ENCODE peak calls at places on chromosomes 7 and 10, in seven cellular contexts. One of them, this sample, is unnamed.

GRCh38 chr10:100878291-100878910 is 34.4 kb upstream of the SLF2 start:
- DNase-seq in RWPE1: peak; percentile 90
- DNase-seq in activated CD4-positive, alpha-beta T cell treated with anti-CD3 and anti-CD28 coated beads for 48 hours: peak; percentile 55
- DNase-seq in activated CD8-positive, alpha-beta memory T cell treated with anti-CD3 and anti-CD28 coated beads for 24 hours: no peak
- DNase-seq in occipital lobe: peak; percentile 26
- DNase-seq in iris pigment epithelial cell: peak; percentile 72
- DNase-seq in heart right ventricle: peak; percentile 35
- DNase-seq in this sample: no peak

GRCh38 chr10:12719365-12719764 is 282.1 kb downstream of the CCDC3 start:
- DNase-seq in iris pigment epithelial cell: peak; percentile 53
- DNase-seq in activated CD8-positive, alpha-beta memory T cell treated with anti-CD3 and anti-CD28 coated beads for 24 hours: no peak
- DNase-seq in heart right ventricle: no peak
- DNase-seq in RWPE1: peak; percentile 27
- DNase-seq in occipital lobe: no peak
- DNase-seq in activated CD4-positive, alpha-beta T cell treated with anti-CD3 and anti-CD28 coated beads for 48 hours: peak; percentile 45
- DNase-seq in this sample: no peak

GRCh38 chr7:28315565-28316420 is 96.5 kb upstream of the CREB5 start:
- DNase-seq in iris pigment epithelial cell: no peak
- DNase-seq in occipital lobe: no peak
- DNase-seq in RWPE1: peak; percentile 29
- DNase-seq in activated CD8-positive, alpha-beta memory T cell treated with anti-CD3 and anti-CD28 coated beads for 24 hours: no peak
- DNase-seq in activated CD4-positive, alpha-beta T cell treated with anti-CD3 and anti-CD28 coated beads for 48 hours: no peak
- DNase-seq in heart right ventricle: no peak
- DNase-seq in this sample: no peak

GRCh38 chr7:47343056-47343455 is 238.9 kb downstream of the TNS3 start:
- DNase-seq in activated CD8-positive, alpha-beta memory T cell treated with anti-CD3 and anti-CD28 coated beads for 24 hours: no peak
- DNase-seq in RWPE1: no peak
- DNase-seq in occipital lobe: no peak
- DNase-seq in heart right ventricle: no peak
- DNase-seq in activated CD4-positive, alpha-beta T cell treated with anti-CD3 and anti-CD28 coated beads for 48 hours: no peak
- DNase-seq in iris pigment epithelial cell: no peak
- DNase-seq in this sample: no peak

GRCh38 chr7:88637795-88638194 is 121.7 kb upstream of the ZNF804B start:
- DNase-seq in heart right ventricle: no peak
- DNase-seq in activated CD8-positive, alpha-beta memory T cell treated with anti-CD3 and anti-CD28 coated beads for 24 hours: no peak
- DNase-seq in activated CD4-positive, alpha-beta T cell treated with anti-CD3 and anti-CD28 coated beads for 48 hours: no peak
- DNase-seq in iris pigment epithelial cell: no peak
- DNase-seq in RWPE1: no peak
- DNase-seq in occipital lobe: no peak
- DNase-seq in this sample: no peak

GRCh38 chr7:27695096-27695495 is 32.4 kb upstream of the HIBADH start:
- DNase-seq in activated CD8-positive, alpha-beta memory T cell treated with anti-CD3 and anti-CD28 coated beads for 24 hours: no peak
- DNase-seq in RWPE1: no peak
- DNase-seq in heart right ventricle: no peak
- DNase-seq in occipital lobe: no peak
- DNase-seq in activated CD4-positive, alpha-beta T cell treated with anti-CD3 and anti-CD28 coated beads for 48 hours: no peak
- DNase-seq in iris pigment epithelial cell: no peak
- DNase-seq in this sample: no peak

GRCh38 chr10:86520871-86521619 is 547 bp downstream of the WAPL start:
- DNase-seq in RWPE1: peak; percentile 70
- DNase-seq in iris pigment epithelial cell: peak; percentile 63
- DNase-seq in activated CD8-positive, alpha-beta memory T cell treated with anti-CD3 and anti-CD28 coated beads for 24 hours: peak; percentile 74
- DNase-seq in heart right ventricle: peak; percentile 47
- DNase-seq in occipital lobe: no peak
- DNase-seq in activated CD4-positive, alpha-beta T cell treated with anti-CD3 and anti-CD28 coated beads for 48 hours: peak; percentile 68
- DNase-seq in this sample: peak; percentile 77

GRCh38 chr7:27611043-27611442 is 51.6 kb downstream of the HIBADH start:
- DNase-seq in activated CD4-positive, alpha-beta T cell treated with anti-CD3 and anti-CD28 coated beads for 48 hours: no peak
- DNase-seq in heart right ventricle: no peak
- DNase-seq in iris pigment epithelial cell: peak; percentile 45
- DNase-seq in occipital lobe: no peak
- DNase-seq in activated CD8-positive, alpha-beta memory T cell treated with anti-CD3 and anti-CD28 coated beads for 24 hours: no peak
- DNase-seq in RWPE1: peak; percentile 48
- DNase-seq in this sample: no peak

GRCh38 chr7:156473476-156474240 is 166.9 kb upstream of the RNF32 start:
- DNase-seq in activated CD8-positive, alpha-beta memory T cell treated with anti-CD3 and anti-CD28 coated beads for 24 hours: no peak
- DNase-seq in RWPE1: peak; percentile 47
- DNase-seq in activated CD4-positive, alpha-beta T cell treated with anti-CD3 and anti-CD28 coated beads for 48 hours: peak; percentile 45
- DNase-seq in occipital lobe: peak; percentile 5
- DNase-seq in iris pigment epithelial cell: peak; percentile 31
- DNase-seq in heart right ventricle: no peak
- DNase-seq in this sample: no peak

GRCh38 chr7:70693300-70693689 is 438.6 kb upstream of the GALNT17 start:
- DNase-seq in activated CD4-positive, alpha-beta T cell treated with anti-CD3 and anti-CD28 coated beads for 48 hours: no peak
- DNase-seq in heart right ventricle: peak; percentile 7
- DNase-seq in RWPE1: no peak
- DNase-seq in occipital lobe: no peak
- DNase-seq in activated CD8-positive, alpha-beta memory T cell treated with anti-CD3 and anti-CD28 coated beads for 24 hours: no peak
- DNase-seq in iris pigment epithelial cell: peak; percentile 20
- DNase-seq in this sample: no peak

GRCh38 chr7:118280319-118281012 is 56.0 kb downstream of the ANKRD7 start:
- DNase-seq in RWPE1: no peak
- DNase-seq in occipital lobe: no peak
- DNase-seq in heart right ventricle: no peak
- DNase-seq in activated CD4-positive, alpha-beta T cell treated with anti-CD3 and anti-CD28 coated beads for 48 hours: no peak
- DNase-seq in activated CD8-positive, alpha-beta memory T cell treated with anti-CD3 and anti-CD28 coated beads for 24 hours: no peak
- DNase-seq in iris pigment epithelial cell: no peak
- DNase-seq in this sample: no peak

GRCh38 chr7:55019691-55020480 is 1.1 kb downstream of the EGFR start:
- DNase-seq in occipital lobe: no peak
- DNase-seq in iris pigment epithelial cell: peak; percentile 25
- DNase-seq in activated CD8-positive, alpha-beta memory T cell treated with anti-CD3 and anti-CD28 coated beads for 24 hours: no peak
- DNase-seq in RWPE1: peak; percentile 45
- DNase-seq in heart right ventricle: no peak
- DNase-seq in activated CD4-positive, alpha-beta T cell treated with anti-CD3 and anti-CD28 coated beads for 48 hours: no peak
- DNase-seq in this sample: peak; percentile 77

GRCh38 chr7:101871351-101871750 is 53.9 kb downstream of the CUX1 start:
- DNase-seq in activated CD8-positive, alpha-beta memory T cell treated with anti-CD3 and anti-CD28 coated beads for 24 hours: no peak
- DNase-seq in RWPE1: no peak
- DNase-seq in occipital lobe: no peak
- DNase-seq in iris pigment epithelial cell: no peak
- DNase-seq in activated CD4-positive, alpha-beta T cell treated with anti-CD3 and anti-CD28 coated beads for 48 hours: no peak
- DNase-seq in heart right ventricle: no peak
- DNase-seq in this sample: no peak

GRCh38 chr7:6399351-6399750 is 48.4 kb downstream of the DAGLB start:
- DNase-seq in activated CD8-positive, alpha-beta memory T cell treated with anti-CD3 and anti-CD28 coated beads for 24 hours: no peak
- DNase-seq in heart right ventricle: no peak
- DNase-seq in occipital lobe: no peak
- DNase-seq in RWPE1: peak; percentile 46
- DNase-seq in iris pigment epithelial cell: no peak
- DNase-seq in activated CD4-positive, alpha-beta T cell treated with anti-CD3 and anti-CD28 coated beads for 48 hours: no peak
- DNase-seq in this sample: no peak

GRCh38 chr10:58998924-58999713 is 177.3 kb upstream of the PHYHIPL start:
- DNase-seq in activated CD4-positive, alpha-beta T cell treated with anti-CD3 and anti-CD28 coated beads for 48 hours: no peak
- DNase-seq in RWPE1: no peak
- DNase-seq in iris pigment epithelial cell: no peak
- DNase-seq in occipital lobe: peak; percentile 71
- DNase-seq in heart right ventricle: peak; percentile 36
- DNase-seq in activated CD8-positive, alpha-beta memory T cell treated with anti-CD3 and anti-CD28 coated beads for 24 hours: no peak
- DNase-seq in this sample: peak; percentile 85

GRCh38 chr10:43619368-43619767 is 13.1 kb downstream of the ZNF485 start:
- DNase-seq in activated CD8-positive, alpha-beta memory T cell treated with anti-CD3 and anti-CD28 coated beads for 24 hours: no peak
- DNase-seq in iris pigment epithelial cell: no peak
- DNase-seq in activated CD4-positive, alpha-beta T cell treated with anti-CD3 and anti-CD28 coated beads for 48 hours: no peak
- DNase-seq in occipital lobe: no peak
- DNase-seq in heart right ventricle: no peak
- DNase-seq in RWPE1: no peak
- DNase-seq in this sample: no peak

GRCh38 chr10:119807960-119808697 is 64.5 kb downstream of the MCMBP start:
- DNase-seq in iris pigment epithelial cell: peak; percentile 92
- DNase-seq in heart right ventricle: no peak
- DNase-seq in occipital lobe: no peak
- DNase-seq in RWPE1: no peak
- DNase-seq in activated CD8-positive, alpha-beta memory T cell treated with anti-CD3 and anti-CD28 coated beads for 24 hours: no peak
- DNase-seq in activated CD4-positive, alpha-beta T cell treated with anti-CD3 and anti-CD28 coated beads for 48 hours: no peak
- DNase-seq in this sample: no peak

GRCh38 chr7:3887071-3887691 is 586.1 kb downstream of the SDK1 start:
- DNase-seq in iris pigment epithelial cell: peak; percentile 36
- DNase-seq in heart right ventricle: no peak
- DNase-seq in activated CD8-positive, alpha-beta memory T cell treated with anti-CD3 and anti-CD28 coated beads for 24 hours: no peak
- DNase-seq in occipital lobe: no peak
- DNase-seq in RWPE1: peak; percentile 27
- DNase-seq in activated CD4-positive, alpha-beta T cell treated with anti-CD3 and anti-CD28 coated beads for 48 hours: no peak
- DNase-seq in this sample: peak; percentile 28

GRCh38 chr10:121481222-121481621 is 117.0 kb downstream of the FGFR2 start:
- DNase-seq in activated CD4-positive, alpha-beta T cell treated with anti-CD3 and anti-CD28 coated beads for 48 hours: no peak
- DNase-seq in iris pigment epithelial cell: no peak
- DNase-seq in occipital lobe: no peak
- DNase-seq in activated CD8-positive, alpha-beta memory T cell treated with anti-CD3 and anti-CD28 coated beads for 24 hours: no peak
- DNase-seq in RWPE1: no peak
- DNase-seq in heart right ventricle: no peak
- DNase-seq in this sample: no peak

GRCh38 chr10:124918906-124919305 is 23.0 kb upstream of the ZRANB1 start:
- DNase-seq in activated CD4-positive, alpha-beta T cell treated with anti-CD3 and anti-CD28 coated beads for 48 hours: no peak
- DNase-seq in RWPE1: no peak
- DNase-seq in iris pigment epithelial cell: peak; percentile 58
- DNase-seq in heart right ventricle: no peak
- DNase-seq in activated CD8-positive, alpha-beta memory T cell treated with anti-CD3 and anti-CD28 coated beads for 24 hours: no peak
- DNase-seq in occipital lobe: no peak
- DNase-seq in this sample: no peak

GRCh38 chr10:132665946-132666732 is 119.8 kb downstream of the NKX6-2 start:
- DNase-seq in RWPE1: peak; percentile 95
- DNase-seq in heart right ventricle: no peak
- DNase-seq in activated CD4-positive, alpha-beta T cell treated with anti-CD3 and anti-CD28 coated beads for 48 hours: peak; percentile 45
- DNase-seq in activated CD8-positive, alpha-beta memory T cell treated with anti-CD3 and anti-CD28 coated beads for 24 hours: no peak
- DNase-seq in iris pigment epithelial cell: peak; percentile 91
- DNase-seq in occipital lobe: no peak
- DNase-seq in this sample: no peak

GRCh38 chr10:73920084-73920483 is 9.2 kb downstream of the PLAU start:
- DNase-seq in RWPE1: peak; percentile 83
- DNase-seq in activated CD4-positive, alpha-beta T cell treated with anti-CD3 and anti-CD28 coated beads for 48 hours: no peak
- DNase-seq in heart right ventricle: peak; percentile 43
- DNase-seq in occipital lobe: no peak
- DNase-seq in activated CD8-positive, alpha-beta memory T cell treated with anti-CD3 and anti-CD28 coated beads for 24 hours: no peak
- DNase-seq in iris pigment epithelial cell: no peak
- DNase-seq in this sample: no peak

GRCh38 chr7:157467496-157468212 is 130.8 kb downstream of the DNAJB6 start:
- DNase-seq in RWPE1: no peak
- DNase-seq in heart right ventricle: no peak
- DNase-seq in activated CD4-positive, alpha-beta T cell treated with anti-CD3 and anti-CD28 coated beads for 48 hours: no peak
- DNase-seq in occipital lobe: no peak
- DNase-seq in iris pigment epithelial cell: no peak
- DNase-seq in activated CD8-positive, alpha-beta memory T cell treated with anti-CD3 and anti-CD28 coated beads for 24 hours: no peak
- DNase-seq in this sample: no peak

GRCh38 chr7:158706273-158706704 is 1.7 kb upstream of the NCAPG2 start:
- DNase-seq in RWPE1: no peak
- DNase-seq in iris pigment epithelial cell: no peak
- DNase-seq in occipital lobe: no peak
- DNase-seq in activated CD4-positive, alpha-beta T cell treated with anti-CD3 and anti-CD28 coated beads for 48 hours: no peak
- DNase-seq in activated CD8-positive, alpha-beta memory T cell treated with anti-CD3 and anti-CD28 coated beads for 24 hours: no peak
- DNase-seq in heart right ventricle: no peak
- DNase-seq in this sample: no peak

GRCh38 chr10:50636576-50636975 is 12.8 kb upstream of the SGMS1 start:
- DNase-seq in RWPE1: no peak
- DNase-seq in activated CD4-positive, alpha-beta T cell treated with anti-CD3 and anti-CD28 coated beads for 48 hours: peak; percentile 45
- DNase-seq in heart right ventricle: no peak
- DNase-seq in iris pigment epithelial cell: no peak
- DNase-seq in activated CD8-positive, alpha-beta memory T cell treated with anti-CD3 and anti-CD28 coated beads for 24 hours: no peak
- DNase-seq in occipital lobe: no peak
- DNase-seq in this sample: no peak

GRCh38 chr10:60937022-60937421 is 7.0 kb downstream of the RHOBTB1 start:
- DNase-seq in occipital lobe: peak; percentile 29
- DNase-seq in heart right ventricle: no peak
- DNase-seq in iris pigment epithelial cell: no peak
- DNase-seq in activated CD4-positive, alpha-beta T cell treated with anti-CD3 and anti-CD28 coated beads for 48 hours: no peak
- DNase-seq in activated CD8-positive, alpha-beta memory T cell treated with anti-CD3 and anti-CD28 coated beads for 24 hours: no peak
- DNase-seq in RWPE1: no peak
- DNase-seq in this sample: no peak

GRCh38 chr7:7491044-7491443 is 44.6 kb downstream of the COL28A1 start:
- DNase-seq in RWPE1: no peak
- DNase-seq in heart right ventricle: no peak
- DNase-seq in iris pigment epithelial cell: no peak
- DNase-seq in occipital lobe: no peak
- DNase-seq in activated CD8-positive, alpha-beta memory T cell treated with anti-CD3 and anti-CD28 coated beads for 24 hours: no peak
- DNase-seq in activated CD4-positive, alpha-beta T cell treated with anti-CD3 and anti-CD28 coated beads for 48 hours: no peak
- DNase-seq in this sample: no peak

GRCh38 chr7:51633596-51633995 is 317.0 kb upstream of the COBL start:
- DNase-seq in iris pigment epithelial cell: no peak
- DNase-seq in activated CD8-positive, alpha-beta memory T cell treated with anti-CD3 and anti-CD28 coated beads for 24 hours: no peak
- DNase-seq in occipital lobe: no peak
- DNase-seq in heart right ventricle: no peak
- DNase-seq in activated CD4-positive, alpha-beta T cell treated with anti-CD3 and anti-CD28 coated beads for 48 hours: no peak
- DNase-seq in RWPE1: no peak
- DNase-seq in this sample: no peak

GRCh38 chr10:70052462-70053211 is at the start of gene MACROH2A2:
- DNase-seq in iris pigment epithelial cell: peak; percentile 80
- DNase-seq in activated CD8-positive, alpha-beta memory T cell treated with anti-CD3 and anti-CD28 coated beads for 24 hours: peak; percentile 66
- DNase-seq in occipital lobe: peak; percentile 60
- DNase-seq in RWPE1: peak; percentile 75
- DNase-seq in heart right ventricle: peak; percentile 59
- DNase-seq in activated CD4-positive, alpha-beta T cell treated with anti-CD3 and anti-CD28 coated beads for 48 hours: peak; percentile 39
- DNase-seq in this sample: no peak

This sample was measured in coronary artery.